ENCODE peak calls at places on chromosomes 12 and 14, in four cellular contexts. K is tibial nerve, J is body of pancreas, U is mucosa of descending colon. R is an unnamed sample. For H3K4me1, the result is how much of the 10 kb centered on the place peaks cover.

GRCh38 chr12:123264642-123265041 is 7.0 kb downstream of the CDK2AP1 start:
- DNase-seq in J (no peak), U (no peak), K (no peak), R (peak)

GRCh38 chr14:64572721-64573508 is 23.2 kb downstream of the PPP1R36 start:
- DNase-seq in J (no peak), K (no peak), U (no peak), R (no peak)

GRCh38 chr14:73452341-73453191 is 5.8 kb downstream of the NUMB start:
- DNase-seq in J (no peak), K (no peak), U (no peak), R (no peak)

GRCh38 chr12:91272456-91273063 is 89.9 kb upstream of the DCN start:
- DNase-seq in J (peak), U (peak), K (peak), R (no peak)

GRCh38 chr14:81277096-81277495 is 56.3 kb upstream of the GTF2A1 start:
- DNase-seq in K (no peak), U (no peak), J (no peak), R (no peak)

GRCh38 chr14:22318951-22319350 is 270.1 kb downstream of the DAD1 start:
- DNase-seq in K (no peak), J (no peak), U (no peak), R (no peak)

GRCh38 chr14:75769047-75769685 is 108.1 kb downstream of the TTLL5 start:
- DNase-seq in J (no peak), K (no peak), U (no peak), R (no peak)

GRCh38 chr14:52043690-52044089 is 25.2 kb downstream of the NID2 start:
- DNase-seq in K (no peak), U (no peak), J (no peak), R (peak)

GRCh38 chr12:12562016-12562483 is 613 bp downstream of the DUSP16 start:
- DNase-seq in U (peak), K (no peak), J (peak), R (peak)

GRCh38 chr12:1691123-1692007 is 495 bp downstream of the ADIPOR2 start:
- DNase-seq in U (peak), J (no peak), K (no peak), R (peak)
- TF ChIP-seq CTCF in U (no peak), J (no peak), K (no peak), R (no peak)

DNA sequence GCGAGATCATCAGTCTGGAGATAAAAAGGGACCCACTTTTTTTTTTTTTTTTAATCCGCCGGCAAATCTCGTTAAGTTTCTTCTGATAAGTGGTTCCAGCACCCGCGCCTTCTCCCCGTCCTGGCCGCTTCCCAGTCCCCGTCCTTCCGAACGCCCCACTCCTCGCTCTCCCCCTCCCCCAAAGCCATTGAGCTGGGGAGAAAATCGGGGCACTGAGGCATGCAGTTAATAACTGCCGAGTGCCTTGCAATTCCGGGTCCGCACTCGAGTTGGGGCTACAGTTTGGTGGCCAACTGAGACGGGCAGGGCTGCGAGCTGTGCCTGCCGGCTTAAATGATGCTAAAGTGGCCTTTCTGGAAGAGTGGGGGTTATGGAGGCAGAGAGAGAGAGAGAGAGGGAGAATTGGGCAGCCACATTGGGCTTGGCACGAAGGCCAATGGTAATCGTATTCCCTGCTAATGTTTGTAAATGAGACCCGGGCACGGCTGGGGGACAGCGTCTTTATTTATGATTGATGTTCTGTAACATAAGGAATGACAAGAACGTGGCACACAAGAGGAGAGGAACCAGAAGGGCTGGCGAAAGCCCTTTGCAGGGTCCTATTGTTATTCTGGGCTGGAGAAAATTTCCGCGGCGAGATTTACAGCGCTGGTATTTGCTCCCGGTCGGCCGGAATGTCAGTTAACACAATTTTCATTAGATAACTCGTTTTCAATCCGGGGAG is 115.4 kb upstream of the MYL2 start:
- DNase-seq in U (no peak), J (no peak), K (no peak), R (no peak)
- H3K4me3 ChIP-seq in U (no peak), J (no peak), K (no peak), R (peak)

GRCh38 chr12:130339946-130340345 is 2.3 kb downstream of the PIWIL1 start:
- DNase-seq in U (no peak), J (no peak), K (no peak), R (no peak)

GRCh38 chr12:130338794-130339601 is 1.3 kb downstream of the PIWIL1 start:
- DNase-seq in U (no peak), J (no peak), K (no peak), R (no peak)

GRCh38 chr12:130336723-130337475 is 788 bp upstream of the PIWIL1 start:
- DNase-seq in J (no peak), K (no peak), U (no peak), R (peak)

GRCh38 chr12:130335517-130336392 is 1.9 kb upstream of the PIWIL1 start:
- DNase-seq in J (peak), U (no peak), K (no peak), R (peak)

GRCh38 chr12:130337476-130338303 is at the start of gene PIWIL1:
- DNase-seq in K (no peak), J (no peak), U (no peak), R (no peak)
- H3K4me1 ChIP-seq in K (under half), J (under half), U (under half), R (under half)

DNA sequence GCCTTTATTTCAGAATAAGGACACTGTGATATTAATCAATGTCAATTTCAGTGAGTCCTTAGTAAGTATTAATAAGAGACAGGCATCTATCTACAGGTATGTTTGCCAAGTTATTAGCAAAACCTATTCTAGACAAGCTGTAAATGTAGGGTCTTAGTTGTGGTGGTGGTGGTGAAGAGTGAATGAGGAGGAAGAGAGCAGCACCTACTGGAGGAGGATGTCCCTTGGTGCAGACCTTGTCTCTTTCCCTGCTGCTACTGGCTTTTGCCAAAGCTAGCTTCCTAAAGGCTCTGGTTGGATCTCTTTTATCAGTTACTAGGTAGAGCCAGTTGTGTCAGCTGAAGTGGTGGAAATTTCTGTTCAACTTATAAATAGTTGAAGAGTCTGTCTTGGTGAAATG is 304.8 kb upstream of the ATP2B1 start:
- DNase-seq in U (no peak), J (no peak), K (no peak), R (peak)
- TF ChIP-seq CTCF in U (no peak), J (no peak), K (no peak), R (peak)

R was measured in BE2C.